ENCODE peak calls at places on chromosomes 7 and 10, in six cellular contexts. U is stimulated activated CD4-positive, alpha-beta T cell treated with anti-CD3 and anti-CD28 coated beads, Interleukin-1b, Interleukin-23, amount 100 ng/mL, for 48 hours; W is CD8-positive, alpha-beta T cell; C is Peyer's patch; J is HEK293T; F is small intestine. K is an unnamed sample.

GRCh38 chr10:19756919-19757318 is 59.3 kb upstream of the PLXDC2 start:
- DNase-seq in U (no peak), W (no peak), C (no peak), J (no peak), F (no peak), K (no peak)

GRCh38 chr10:69641261-69641980 is 11.4 kb downstream of the FAM241B start:
- DNase-seq in U (no peak), W (no peak), C (no peak), J (no peak), F (no peak), K (no peak)

GRCh38 chr7:40879941-40880558 is 745.2 kb downstream of the SUGCT start:
- DNase-seq in U (no peak), W (no peak), C (no peak), J (no peak), F (no peak), K (no peak)

GRCh38 chr10:95431900-95432342 is 129.2 kb downstream of the SORBS1 start:
- DNase-seq in U (no peak), W (no peak), C (no peak), J (no peak), F (no peak), K (no peak)

GRCh38 chr10:43048301-43049051 is 28.4 kb upstream of the RET start:
- DNase-seq in U (no peak), W (no peak), C (peak; percentile 23), J (no peak), F (no peak), K (peak; percentile 1)

GRCh38 chr10:57288754-57289153 is 927.7 kb upstream of the ZWINT start:
- DNase-seq in U (no peak), W (no peak), C (no peak), J (no peak), F (no peak), K (no peak)

GRCh38 chr7:111855842-111856227 is 293.5 kb upstream of the IMMP2L start:
- DNase-seq in U (no peak), W (no peak), C (no peak), J (no peak), F (no peak), K (peak; percentile 27)

GRCh38 chr10:123635745-123636144 is 30.4 kb upstream of the GPR26 start:
- DNase-seq in U (no peak), W (no peak), C (no peak), J (no peak), F (no peak), K (no peak)

GRCh38 chr7:20785211-20786048 is 1.3 kb downstream of the SP8 start:
- DNase-seq in U (no peak), W (no peak), C (peak; percentile 59), J (peak; percentile 42), F (peak; percentile 4), K (no peak)

GRCh38 chr7:157463245-157463644 is 126.4 kb downstream of the DNAJB6 start:
- DNase-seq in U (no peak), W (no peak), C (no peak), J (no peak), F (no peak), K (no peak)

GRCh38 chr7:51000956-51001355 is 218.3 kb upstream of the GRB10 start:
- DNase-seq in U (no peak), W (no peak), C (no peak), J (no peak), F (peak; percentile 11), K (peak; percentile 40)

GRCh38 chr10:8183241-8183704 is 128.8 kb downstream of the GATA3 start:
- DNase-seq in U (no peak), W (peak; percentile 25), C (no peak), J (no peak), F (peak; percentile 10), K (peak; percentile 35)

GRCh38 chr7:130362251-130362650 is 17.6 kb downstream of the CPA5 start:
- DNase-seq in U (no peak), W (no peak), C (no peak), J (no peak), F (no peak), K (no peak)

GRCh38 chr7:188727-189500 is 3.5 kb upstream of the FAM20C start:
- DNase-seq in U (no peak), W (no peak), C (no peak), J (no peak), F (no peak), K (no peak)

GRCh38 chr7:75881436-75882095 is 2.7 kb downstream of the RHBDD2 start:
- DNase-seq in U (no peak), W (no peak), C (no peak), J (no peak), F (no peak), K (no peak)

GRCh38 chr10:94936721-94937120 is 1.7 kb upstream of the CYP2C9 start:
- DNase-seq in U (no peak), W (no peak), C (no peak), J (no peak), F (peak; percentile 76), K (no peak)

GRCh38 chr7:71486856-71487628 is 355.1 kb downstream of the GALNT17 start:
- DNase-seq in U (no peak), W (no peak), C (no peak), J (no peak), F (no peak), K (peak; percentile 45)

GRCh38 chr10:99395750-99396445 is 34.5 kb downstream of the GOT1 start:
- DNase-seq in U (no peak), W (no peak), C (no peak), J (no peak), F (no peak), K (peak; percentile 88)

GRCh38 chr7:107920048-107920772 is 29.2 kb downstream of the DLD start:
- DNase-seq in U (no peak), W (no peak), C (no peak), J (no peak), F (no peak), K (peak; percentile 46)

GRCh38 chr10:13775786-13776780 is 189.3 kb downstream of the PRPF18 start:
- DNase-seq in U (no peak), W (no peak), C (no peak), J (no peak), F (no peak), K (peak; percentile 25)

GRCh38 chr7:43646603-43647313 is 63.9 kb downstream of the STK17A start:
- DNase-seq in U (no peak), W (no peak), C (no peak), J (no peak), F (no peak), K (peak; percentile 81)

GRCh38 chr7:32051128-32051527 is 19.1 kb downstream of the PDE1C start:
- DNase-seq in U (no peak), W (no peak), C (no peak), J (peak; percentile 20), F (no peak), K (no peak)

GRCh38 chr10:116708386-116708785 is 34.0 kb downstream of the HSPA12A start:
- DNase-seq in U (no peak), W (no peak), C (no peak), J (no peak), F (no peak), K (no peak)

GRCh38 chr10:71968553-71969474 is 4.6 kb downstream of the CHST3 start:
- DNase-seq in U (no peak), W (no peak), C (no peak), J (no peak), F (no peak), K (peak; percentile 54)

GRCh38 chr7:48171190-48171589 is at the start of gene ABCA13:
- DNase-seq in U (no peak), W (no peak), C (no peak), J (no peak), F (no peak), K (no peak)

GRCh38 chr7:101362334-101363195 is at the start of gene COL26A1:
- DNase-seq in U (peak; percentile 3), W (no peak), C (peak; percentile 55), J (peak; percentile 58), F (no peak), K (peak; percentile 35)

GRCh38 chr10:25683291-25683690 is 250.7 kb upstream of the MYO3A start:
- DNase-seq in U (no peak), W (no peak), C (no peak), J (no peak), F (no peak), K (peak; percentile 2)

GRCh38 chr7:151209588-151209987 is 700 bp downstream of the H2BK1 start:
- DNase-seq in U (no peak), W (no peak), C (no peak), J (no peak), F (no peak), K (no peak)

GRCh38 chr7:84271550-84271949 is 77.0 kb upstream of the SEMA3A start:
- DNase-seq in U (no peak), W (no peak), C (no peak), J (no peak), F (no peak), K (peak; percentile 36)

GRCh38 chr10:122097935-122098334 is 109.0 kb downstream of the TACC2 start:
- DNase-seq in U (no peak), W (no peak), C (no peak), J (no peak), F (no peak), K (no peak)

GRCh38 chr7:108225531-108226181 is 95.5 kb upstream of the LAMB4 start:
- DNase-seq in U (no peak), W (no peak), C (no peak), J (no peak), F (no peak), K (no peak)